ENCODE peak calls at places on chromosomes 13 and 19, in ten cellular contexts. J, W, Z, I, R, V, G, C, K and P are unnamed samples.
A peak's percentile ranks its signal among the peaks of the same experiment; 100 is the strongest.

GRCh38 chr13:60363288-60363687 is 33.7 kb upstream of the TDRD3 start:
- DNase-seq in J (no peak), W (no peak), Z (no peak), I (no peak), R (no peak), V (no peak), G (no peak), C (no peak), K (no peak), P (no peak)

GRCh38 chr13:102642475-102642874 is 45.7 kb downstream of the TPP2 start:
- DNase-seq in J (peak; percentile 40), W (peak; percentile 20), Z (peak; percentile 24), I (peak; percentile 31), R (no peak), V (peak; percentile 21), G (no peak), C (no peak), K (peak; percentile 64), P (no peak)

GRCh38 chr13:94535775-94536174 is 56.3 kb upstream of the DCT start:
- DNase-seq in J (no peak), W (no peak), Z (no peak), I (no peak), R (no peak), V (no peak), G (no peak), C (no peak), K (no peak), P (no peak)

GRCh38 chr13:79663420-79663819 is 182.5 kb downstream of the NDFIP2 start:
- DNase-seq in J (no peak), W (no peak), Z (no peak), I (no peak), R (no peak), V (no peak), G (no peak), C (no peak), K (no peak), P (no peak)

GRCh38 chr19:11020982-11021759 is 60.3 kb downstream of the SMARCA4 start:
- DNase-seq in J (no peak), W (no peak), Z (peak; percentile 75), I (no peak), R (no peak), V (peak; percentile 27), G (no peak), C (no peak), K (no peak), P (no peak)

GRCh38 chr13:83378901-83379300 is 503.4 kb downstream of the SLITRK1 start:
- DNase-seq in J (no peak), W (no peak), Z (no peak), I (peak; percentile 8), R (peak; percentile 4), V (peak; percentile 48), G (no peak), C (no peak), K (no peak), P (no peak)

GRCh38 chr13:105821337-105821736 is 714.1 kb downstream of the EFNB2 start:
- DNase-seq in J (no peak), W (no peak), Z (no peak), I (no peak), R (no peak), V (no peak), G (no peak), C (no peak), K (no peak), P (no peak)

GRCh38 chr19:542173-542866 is 1.5 kb upstream of the GZMM start:
- DNase-seq in J (no peak), W (no peak), Z (no peak), I (no peak), R (no peak), V (no peak), G (peak; percentile 42), C (no peak), K (no peak), P (no peak)

GRCh38 chr19:11887247-11887617 is 350 bp upstream of the ZNF69 start:
- DNase-seq in J (no peak), W (no peak), Z (no peak), I (peak; percentile 24), R (no peak), V (no peak), G (no peak), C (no peak), K (no peak), P (no peak)

GRCh38 chr19:4376991-4377781 is 23.2 kb downstream of the SH3GL1 start:
- DNase-seq in J (no peak), W (peak; percentile 18), Z (peak; percentile 27), I (peak; percentile 40), R (no peak), V (peak; percentile 57), G (no peak), C (no peak), K (no peak), P (no peak)

DNA sequence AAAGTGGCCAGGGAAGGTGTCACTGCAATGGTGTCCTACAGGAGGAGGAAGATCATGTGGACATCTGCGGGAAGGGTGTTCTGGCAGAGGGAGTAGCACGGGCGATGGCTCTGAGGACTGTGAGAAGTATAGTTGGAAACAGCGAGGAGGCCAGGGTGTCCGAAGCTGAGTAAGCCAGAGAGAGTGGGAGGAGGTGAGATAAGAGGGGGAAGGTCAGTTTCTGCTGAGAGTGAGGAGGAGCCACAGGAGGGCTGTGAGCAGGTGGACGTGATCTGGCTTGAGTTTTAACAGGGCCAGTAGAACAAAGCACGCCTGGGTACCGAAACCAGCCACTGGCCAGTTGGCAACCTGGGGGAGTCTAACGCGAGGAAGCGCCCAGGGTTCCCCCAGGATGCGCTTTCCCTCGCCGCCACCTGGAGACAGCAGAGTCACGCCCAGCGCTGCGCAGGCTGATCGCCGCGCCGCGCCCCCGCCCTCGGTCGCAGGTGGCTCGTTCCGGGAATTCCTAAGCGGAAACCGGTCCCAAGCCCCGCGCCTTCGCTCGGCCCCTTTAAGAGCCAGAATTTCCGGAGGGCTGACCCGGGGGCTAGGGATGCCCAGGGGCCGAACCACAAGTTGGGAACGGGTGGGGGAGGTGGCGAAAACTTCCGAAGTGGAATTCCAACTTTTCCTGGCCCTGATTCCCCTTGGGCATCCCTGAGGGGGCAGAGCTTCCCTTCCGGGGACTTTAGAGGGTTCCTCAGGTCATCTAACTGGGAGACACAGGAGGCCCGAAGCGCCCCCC is 1.1 kb upstream of the LSR start:
- DNase-seq in J (no peak), W (no peak), Z (peak; percentile 84), I (no peak), R (no peak), V (no peak), G (peak; percentile 98), C (peak; percentile 78), K (peak; percentile 86), P (no peak)
- TF ChIP-seq CTCF in J (no peak), W (peak; percentile 48), Z (no peak), I (no peak), R (no peak), V (no peak), G (peak; percentile 73), C (peak; percentile 29), K (peak; percentile 50), P (no peak)

DNA sequence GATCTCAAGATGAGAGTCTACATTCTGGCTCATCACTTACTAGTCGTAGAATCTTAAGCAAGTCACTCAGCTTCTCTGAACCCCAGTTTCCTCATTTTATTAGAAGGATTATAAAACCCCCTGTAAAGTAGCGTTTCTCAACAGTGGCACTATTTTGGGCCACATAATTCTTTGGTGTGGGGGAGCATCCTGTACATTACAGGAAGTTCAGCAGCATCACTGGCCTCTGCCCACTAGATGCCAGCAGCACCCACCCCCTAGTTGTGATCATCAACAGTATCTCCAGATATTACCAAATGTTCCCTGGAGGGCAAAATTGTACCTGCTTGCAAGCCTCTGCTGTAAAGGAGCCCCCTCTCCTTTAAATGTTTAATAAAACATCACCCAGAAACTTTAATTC is 22.6 kb downstream of the STARD13 start:
- DNase-seq in J (no peak), W (no peak), Z (no peak), I (no peak), R (no peak), V (no peak), G (no peak), C (no peak), K (no peak), P (no peak)
- TF ChIP-seq CTCF in J (no peak), W (no peak), Z (no peak), I (no peak), R (no peak), V (peak; percentile 10), G (no peak), C (no peak), K (no peak), P (peak; percentile 14)

GRCh38 chr19:15454371-15454800 is 4.6 kb upstream of the WIZ start:
- DNase-seq in J (no peak), W (no peak), Z (no peak), I (no peak), R (no peak), V (no peak), G (no peak), C (peak; percentile 30), K (no peak), P (no peak)
- TF ChIP-seq CTCF in J (no peak), W (no peak), Z (no peak), I (peak; percentile 31), R (peak; percentile 12), V (peak; percentile 23), G (peak; percentile 64), C (no peak), K (no peak), P (no peak)

DNA sequence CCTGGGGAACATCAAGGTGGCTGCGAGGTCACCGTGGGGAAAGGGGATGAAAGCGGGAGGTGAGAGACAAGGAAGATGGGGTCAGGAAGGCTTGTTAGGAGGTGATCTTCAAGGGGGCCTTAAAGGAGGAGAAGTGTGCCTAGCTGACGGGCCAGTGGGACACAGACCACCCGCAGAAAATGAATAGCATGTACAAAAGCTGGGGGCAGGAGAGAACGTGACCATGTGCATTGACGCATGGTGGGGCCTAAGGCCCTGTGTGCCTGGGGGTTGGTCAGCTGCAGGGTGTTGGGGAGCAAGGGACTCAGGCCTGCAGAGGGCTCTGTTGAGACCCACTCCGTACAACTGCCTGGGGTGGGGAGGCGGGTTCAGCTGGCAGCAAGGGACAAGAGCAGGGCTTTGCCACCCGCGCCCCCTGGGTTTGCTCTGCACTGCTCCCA is 5.9 kb downstream of the RAB8A start:
- DNase-seq in J (no peak), W (no peak), Z (no peak), I (no peak), R (no peak), V (no peak), G (peak; percentile 72), C (no peak), K (no peak), P (no peak)
- TF ChIP-seq CTCF in J (no peak), W (no peak), Z (no peak), I (no peak), R (peak; percentile 2), V (no peak), G (peak; percentile 48), C (no peak), K (no peak), P (no peak)